ENCODE peak calls at places on chromosomes 4 and X, in seven cellular contexts. A, X, Q, M, K, Y and I are unnamed samples.
A peak's percentile ranks its signal among the peaks of the same experiment; 100 is the strongest.

GRCh38 chrX:136198678-136199243 is 51.4 kb downstream of the FHL1 start:
- DNase-seq in A (no peak), X (no peak), Q (no peak), M (no peak), K (no peak), Y (no peak), I (no peak)

GRCh38 chr4:13793020-13793710 is 165.6 kb upstream of the BOD1L1 start:
- DNase-seq in A (peak; percentile 2), X (no peak), Q (no peak), M (peak; percentile 29), K (no peak), Y (no peak), I (no peak)

GRCh38 chr4:48315728-48316630 is 25.4 kb upstream of the SLAIN2 start:
- DNase-seq in A (peak; percentile 83), X (peak; percentile 49), Q (no peak), M (peak; percentile 84), K (no peak), Y (peak; percentile 60), I (no peak)

GRCh38 chr4:80841587-80842281 is 188.8 kb upstream of the BMP3 start:
- DNase-seq in A (no peak), X (no peak), Q (no peak), M (no peak), K (no peak), Y (no peak), I (no peak)

GRCh38 chr4:79872738-79873137 is 200.3 kb downstream of the ANTXR2 start:
- DNase-seq in A (no peak), X (no peak), Q (no peak), M (no peak), K (no peak), Y (no peak), I (no peak)

GRCh38 chr4:48667148-48667547 is 112.9 kb downstream of the FRYL start:
- DNase-seq in A (no peak), X (no peak), Q (no peak), M (no peak), K (no peak), Y (no peak), I (no peak)

GRCh38 chrX:49754238-49754857 is 58.6 kb upstream of the PAGE1 start:
- DNase-seq in A (peak; percentile 42), X (peak; percentile 56), Q (peak; percentile 47), M (peak; percentile 28), K (peak; percentile 32), Y (peak; percentile 43), I (no peak)

GRCh38 chrX:115284877-115285276 is 4.6 kb upstream of the LUZP4 start:
- DNase-seq in A (peak; percentile 15), X (no peak), Q (no peak), M (peak; percentile 21), K (no peak), Y (no peak), I (no peak)

GRCh38 chrX:50903387-50904027 is 7.0 kb upstream of the BMP15 start:
- DNase-seq in A (peak; percentile 34), X (peak; percentile 34), Q (peak; percentile 47), M (peak; percentile 7), K (no peak), Y (peak; percentile 45), I (no peak)

GRCh38 chrX:56800801-56801200 is 71.8 kb downstream of the NBDY start:
- DNase-seq in A (no peak), X (no peak), Q (no peak), M (no peak), K (no peak), Y (peak; percentile 5), I (no peak)

GRCh38 chrX:53048169-53049126 is at the start of gene GPR173:
- DNase-seq in A (peak; percentile 81), X (no peak), Q (peak; percentile 72), M (peak; percentile 69), K (peak; percentile 67), Y (peak; percentile 85), I (no peak)

GRCh38 chr4:93373893-93374860 is 454.4 kb upstream of the ATOH1 start:
- DNase-seq in A (no peak), X (no peak), Q (no peak), M (no peak), K (no peak), Y (no peak), I (no peak)

GRCh38 chr4:93370256-93370655 is 458.3 kb upstream of the ATOH1 start:
- DNase-seq in A (no peak), X (no peak), Q (no peak), M (no peak), K (no peak), Y (no peak), I (no peak)

DNA sequence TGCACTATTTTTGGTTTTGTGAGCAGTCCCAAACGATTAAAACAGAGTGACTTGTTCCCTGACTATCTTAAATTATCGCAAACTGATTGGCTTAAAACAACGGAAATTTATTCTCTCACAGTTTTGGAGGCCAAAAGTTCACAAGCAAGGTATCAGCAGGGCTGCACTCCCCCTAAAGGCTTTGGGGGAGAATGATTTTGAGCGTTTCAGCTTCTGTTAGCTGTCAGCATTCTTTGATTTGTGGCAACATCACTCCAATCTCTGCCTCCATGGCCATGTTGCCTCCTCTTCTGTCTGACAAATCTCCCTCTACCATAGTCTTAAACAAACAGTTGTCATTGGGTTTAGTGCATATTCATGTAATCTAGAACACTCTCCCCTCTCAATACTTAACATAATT is 459.6 kb upstream of the ATOH1 start:
- DNase-seq in A (no peak), X (no peak), Q (no peak), M (no peak), K (no peak), Y (no peak), I (no peak)
- TF ChIP-seq CTCF in A (no peak), X (no peak), Q (peak; percentile 9), M (no peak), K (no peak), Y (no peak), I (no peak)

GRCh38 chr4:40672528-40673522 is 43.2 kb upstream of the RBM47 start:
- DNase-seq in A (peak; percentile 97), X (peak; percentile 15), Q (no peak), M (peak; percentile 93), K (no peak), Y (no peak), I (peak; percentile 94)
- H3K4me3 ChIP-seq in A (no peak overlapping the region), X (no peak overlapping the region), Q (no peak overlapping the region), M (no peak overlapping the region), K (no peak overlapping the region), Y (no peak overlapping the region), I (no peak overlapping the region)

GRCh38 chr4:158490629-158491028 is 31.1 kb upstream of the RXFP1 start:
- DNase-seq in A (no peak), X (no peak), Q (no peak), M (no peak), K (no peak), Y (no peak), I (no peak)
- TF ChIP-seq CTCF in A (no peak), X (no peak), Q (no peak), M (no peak), K (no peak), Y (no peak), I (no peak)

GRCh38 chrX:17377047-17377692 is 2.2 kb downstream of the NHS start:
- DNase-seq in A (no peak), X (no peak), Q (peak; percentile 48), M (peak; percentile 51), K (peak; percentile 45), Y (peak; percentile 46), I (no peak)
- H3K4me3 ChIP-seq in A (no peak overlapping the region), X (no peak overlapping the region), Q (peak overlapping the region; percentile 45), M (peak overlapping the region; percentile 78), K (peak overlapping the region; percentile 58), Y (peak overlapping the region; percentile 53), I (peak overlapping the region; percentile 77)

GRCh38 chr4:107153956-107154355 is 117.8 kb upstream of the DKK2 start:
- DNase-seq in A (no peak), X (no peak), Q (no peak), M (no peak), K (no peak), Y (no peak), I (no peak)

GRCh38 chr4:107155366-107155765 is 119.3 kb upstream of the DKK2 start:
- DNase-seq in A (no peak), X (no peak), Q (no peak), M (peak; percentile 3), K (no peak), Y (no peak), I (no peak)

GRCh38 chr4:107151173-107151572 is 115.1 kb upstream of the DKK2 start:
- DNase-seq in A (no peak), X (no peak), Q (no peak), M (no peak), K (no peak), Y (no peak), I (no peak)

GRCh38 chr4:107156443-107156842 is 120.3 kb upstream of the DKK2 start:
- DNase-seq in A (no peak), X (no peak), Q (no peak), M (no peak), K (no peak), Y (no peak), I (no peak)

GRCh38 chr4:107153228-107153627 is 117.1 kb upstream of the DKK2 start:
- DNase-seq in A (peak; percentile 33), X (no peak), Q (peak; percentile 58), M (peak; percentile 33), K (no peak), Y (no peak), I (no peak)
- TF ChIP-seq CTCF in A (peak; percentile 48), X (no peak), Q (peak; percentile 61), M (peak; percentile 49), K (no peak), Y (peak; percentile 45), I (peak; percentile 54)

GRCh38 chrX:77447339-77448149 is at the start of gene FGF16:
- DNase-seq in A (no peak), X (no peak), Q (peak; percentile 56), M (no peak), K (no peak), Y (peak; percentile 45), I (no peak)

GRCh38 chrX:77448170-77448569 is 981 bp downstream of the FGF16 start:
- DNase-seq in A (no peak), X (no peak), Q (peak; percentile 44), M (no peak), K (no peak), Y (no peak), I (no peak)

GRCh38 chrX:77446840-77447239 is 349 bp upstream of the FGF16 start:
- DNase-seq in A (no peak), X (no peak), Q (peak; percentile 46), M (peak; percentile 74), K (no peak), Y (no peak), I (no peak)

GRCh38 chrX:77444075-77444474 is 3.1 kb upstream of the FGF16 start:
- DNase-seq in A (no peak), X (no peak), Q (no peak), M (no peak), K (no peak), Y (no peak), I (no peak)

GRCh38 chrX:77446029-77446585 is 1.1 kb upstream of the FGF16 start:
- DNase-seq in A (no peak), X (no peak), Q (peak; percentile 82), M (no peak), K (no peak), Y (no peak), I (no peak)
- H3K4me3 ChIP-seq in A (peak overlapping the region; percentile 8), X (no peak overlapping the region), Q (peak overlapping the region; percentile 57), M (peak overlapping the region; percentile 60), K (no peak overlapping the region), Y (no peak overlapping the region), I (peak overlapping the region; percentile 50)

GRCh38 chr4:143587703-143588102 is 74.2 kb downstream of the SMARCA5 start:
- DNase-seq in A (peak; percentile 37), X (no peak), Q (no peak), M (peak; percentile 19), K (no peak), Y (no peak), I (no peak)
- TF ChIP-seq CTCF in A (peak; percentile 17), X (peak; percentile 26), Q (no peak), M (no peak), K (no peak), Y (peak; percentile 39), I (peak; percentile 41)

GRCh38 chr4:183636488-183636887 is 22.5 kb downstream of the RWDD4 start:
- DNase-seq in A (no peak), X (no peak), Q (no peak), M (no peak), K (no peak), Y (no peak), I (no peak)
- H3K4me3 ChIP-seq in A (no peak overlapping the region), X (no peak overlapping the region), Q (no peak overlapping the region), M (no peak overlapping the region), K (no peak overlapping the region), Y (no peak overlapping the region), I (no peak overlapping the region)